ENCODE peak calls at places on chromosomes 11 and 22, in ten cellular contexts. D is mesendoderm; U is fibroblast of lung; Y is CD8-positive, alpha-beta memory T cell; B is fibroblast of pulmonary artery; A is mucosa of descending colon; F is NCI-H1092; K is HEK293T; I is IMR-90; X is stimulated activated CD8-positive, alpha-beta memory T cell treated with anti-CD3 and anti-CD28 coated beads, Interleukin-4, amount 100 ng/mL, for 1 hour. P is an unnamed sample.

GRCh38 chr11:28447226-28447625 is 339.0 kb downstream of the METTL15 start:
- DNase-seq in Y (no peak), I (peak; percentile 61), U (peak; percentile 7), K (no peak), A (no peak), B (peak; percentile 35), F (no peak), D (no peak), X (no peak), P (no peak)

GRCh38 chr11:10778217-10778970 is 27.3 kb downstream of the CTR9 start:
- DNase-seq in D (no peak), X (no peak), B (peak; percentile 80), Y (no peak), F (no peak), I (peak; percentile 95), U (peak; percentile 89), A (no peak), K (no peak), P (no peak)

GRCh38 chr11:115126515-115127208 is 377.6 kb downstream of the CADM1 start:
- DNase-seq in X (no peak), D (no peak), B (no peak), Y (no peak), K (no peak), I (no peak), U (no peak), F (no peak), A (no peak), P (no peak)

GRCh38 chr11:120108154-120108784 is 29.6 kb downstream of the TRIM29 start:
- DNase-seq in Y (peak; percentile 18), U (peak; percentile 46), K (peak; percentile 91), A (peak; percentile 80), X (peak; percentile 21), B (peak; percentile 56), D (peak; percentile 63), F (peak; percentile 51), I (peak; percentile 30), P (no peak)

GRCh38 chr11:62295504-62295903 is 3.4 kb downstream of the SCGB1D4 start:
- DNase-seq in D (peak; percentile 51), I (peak; percentile 30), Y (no peak), K (no peak), U (peak; percentile 17), X (no peak), B (peak; percentile 55), A (no peak), F (no peak), P (no peak)

GRCh38 chr11:65571940-65572339 is 398 bp upstream of the FAM89B start:
- DNase-seq in D (peak; percentile 91), U (peak; percentile 48), K (no peak), I (peak; percentile 44), F (peak; percentile 59), A (no peak), Y (no peak), B (peak; percentile 57), X (no peak), P (no peak)

GRCh38 chr22:42905702-42906183 is 48.7 kb upstream of the ARFGAP3 start:
- DNase-seq in A (peak; percentile 71), B (no peak), U (no peak), I (no peak), K (no peak), Y (no peak), D (no peak), X (no peak), F (peak; percentile 80), P (no peak)

GRCh38 chr11:113384551-113384950 is 3.0 kb upstream of the ANKK1 start:
- DNase-seq in I (peak; percentile 96), F (no peak), U (peak; percentile 91), K (no peak), Y (no peak), X (no peak), B (peak; percentile 95), D (peak; percentile 28), A (no peak), P (peak; percentile 99)

GRCh38 chr11:12050470-12050891 is 42.1 kb upstream of the DKK3 start:
- DNase-seq in X (no peak), A (no peak), I (no peak), D (no peak), B (no peak), K (no peak), Y (no peak), F (no peak), U (no peak), P (no peak)

GRCh38 chr11:9060700-9061111 is 30.7 kb downstream of the SCUBE2 start:
- DNase-seq in X (no peak), K (peak; percentile 25), B (no peak), D (peak; percentile 75), I (no peak), U (no peak), A (no peak), F (no peak), Y (no peak), P (no peak)

GRCh38 chr11:69032833-69033232 is 15.9 kb upstream of the TPCN2 start:
- DNase-seq in X (no peak), U (no peak), B (no peak), I (no peak), F (no peak), A (no peak), K (no peak), Y (no peak), D (no peak), P (no peak)

GRCh38 chr22:46763051-46763705 is 728 bp downstream of the TBC1D22A start:
- DNase-seq in B (peak; percentile 31), A (peak; percentile 67), D (peak; percentile 30), X (no peak), K (no peak), Y (peak; percentile 67), I (peak; percentile 7), U (peak; percentile 8), F (no peak), P (no peak)

GRCh38 chr22:24975125-24975640 is 22.7 kb downstream of the KIAA1671 start:
- DNase-seq in X (no peak), U (no peak), F (no peak), A (no peak), K (no peak), D (no peak), Y (no peak), B (no peak), I (no peak), P (no peak)

GRCh38 chr11:93000511-93001476 is 31.3 kb downstream of the MTNR1B start:
- DNase-seq in U (peak; percentile 89), D (no peak), F (no peak), I (peak; percentile 95), Y (no peak), B (peak; percentile 72), X (no peak), A (no peak), K (no peak), P (peak; percentile 86)

GRCh38 chr11:76750746-76751145 is 32.4 kb upstream of the TSKU start:
- DNase-seq in X (no peak), A (no peak), D (no peak), I (no peak), B (no peak), Y (no peak), F (no peak), K (no peak), U (no peak), P (no peak)

GRCh38 chr11:108571001-108571400 is 22.6 kb downstream of the EXPH5 start:
- DNase-seq in X (no peak), D (no peak), A (peak; percentile 58), Y (no peak), K (peak; percentile 32), I (no peak), B (no peak), F (no peak), U (no peak), P (peak; percentile 42)

GRCh38 chr11:114478768-114479167 is 39.5 kb downstream of the REXO2 start:
- DNase-seq in A (no peak), D (peak; percentile 40), Y (no peak), I (no peak), U (peak; percentile 51), K (no peak), X (no peak), B (peak; percentile 14), F (no peak), P (no peak)

GRCh38 chr11:77598195-77598594 is 8.4 kb downstream of the AQP11 start:
- DNase-seq in Y (no peak), X (no peak), B (no peak), K (no peak), D (no peak), I (no peak), U (no peak), F (no peak), A (no peak), P (no peak)

GRCh38 chr22:17369553-17370035 is 334 bp downstream of the CECR2 start:
- DNase-seq in X (no peak), I (no peak), A (peak; percentile 33), Y (no peak), K (peak; percentile 66), B (peak; percentile 43), D (peak; percentile 77), U (peak; percentile 48), F (peak; percentile 57), P (no peak)

GRCh38 chr22:47067331-47067890 is 305.0 kb downstream of the TBC1D22A start:
- DNase-seq in U (no peak), Y (no peak), F (no peak), A (no peak), D (no peak), X (no peak), I (no peak), K (no peak), B (no peak), P (no peak)

GRCh38 chr11:69832561-69833413 is 13.6 kb upstream of the FGF3 start:
- DNase-seq in A (no peak), F (no peak), U (no peak), X (no peak), D (no peak), K (no peak), B (no peak), Y (no peak), I (no peak), P (no peak)

GRCh38 chr11:11626128-11626527 is 4.3 kb upstream of the GALNT18 start:
- DNase-seq in K (no peak), D (no peak), I (no peak), U (no peak), B (no peak), A (no peak), X (no peak), Y (no peak), F (no peak), P (no peak)

GRCh38 chr11:2700415-2701211 is 819 bp upstream of the KCNQ1OT1 start:
- DNase-seq in X (no peak), I (no peak), Y (peak; percentile 35), D (peak; percentile 58), K (peak; percentile 33), U (peak; percentile 28), F (no peak), B (no peak), A (peak; percentile 86), P (no peak)

GRCh38 chr11:46388619-46389449 is 2.7 kb downstream of the CHRM4 start:
- DNase-seq in A (no peak), X (no peak), U (no peak), F (no peak), B (no peak), I (no peak), Y (no peak), D (peak; percentile 86), K (no peak), P (no peak)

GRCh38 chr11:75561426-75562047 is 516 bp upstream of the SERPINH1 start:
- DNase-seq in D (peak; percentile 36), U (no peak), I (no peak), X (no peak), B (no peak), A (no peak), K (no peak), Y (no peak), F (no peak), P (no peak)

GRCh38 chr22:35630387-35630793 is 13.3 kb upstream of the MB start:
- DNase-seq in Y (no peak), A (no peak), B (peak; percentile 60), X (no peak), D (peak; percentile 87), U (peak; percentile 33), F (no peak), K (no peak), I (peak; percentile 63), P (peak; percentile 28)

GRCh38 chr22:47600791-47601400 is 838.4 kb downstream of the TBC1D22A start:
- DNase-seq in B (no peak), X (no peak), Y (no peak), D (no peak), K (no peak), A (no peak), F (no peak), I (no peak), U (no peak), P (no peak)

GRCh38 chr11:33463059-33463458 is 205.9 kb downstream of the HIPK3 start:
- DNase-seq in U (peak; percentile 19), I (peak; percentile 69), D (no peak), A (no peak), X (no peak), K (no peak), B (peak; percentile 63), F (no peak), Y (no peak), P (no peak)

P was measured in keratinocyte.